ENCODE peak calls at places on chromosomes 3 and 15, in five cellular contexts. C, T, H, L and M are unnamed samples.

GRCh38 chr15:99057697-99058420 is 47.0 kb upstream of the SYNM start:
- DNase-seq in H (no peak), C (no peak), T (no peak), L (no peak), M (no peak)

GRCh38 chr15:64051093-64051402 is 4.8 kb upstream of the DAPK2 start:
- DNase-seq in C (no peak), H (no peak), T (no peak), L (no peak), M (no peak)

GRCh38 chr3:81352867-81353266 is 408.6 kb downstream of the GBE1 start:
- DNase-seq in C (no peak), T (no peak), H (no peak), L (no peak), M (no peak)

GRCh38 chr15:63288778-63289378 is 11.5 kb downstream of the APH1B start:
- DNase-seq in T (peak; percentile 82), L (peak; percentile 49), H (no peak), C (no peak), M (no peak)

GRCh38 chr3:64443553-64444331 is 218.5 kb upstream of the PRICKLE2 start:
- DNase-seq in H (no peak), L (no peak), T (no peak), C (peak; percentile 42), M (no peak)

GRCh38 chr15:52678036-52678467 is 1.1 kb downstream of the ATOSA start:
- DNase-seq in L (peak; percentile 40), T (peak; percentile 50), H (no peak), C (peak; percentile 72), M (peak; percentile 55)

GRCh38 chr3:104763007-104763406 is 603.7 kb upstream of the ALCAM start:
- DNase-seq in L (no peak), C (no peak), H (no peak), T (no peak), M (no peak)

GRCh38 chr3:40035177-40035576 is 225.8 kb downstream of the MYRIP start:
- DNase-seq in L (no peak), T (no peak), C (no peak), H (no peak), M (no peak)

GRCh38 chr15:62644874-62645755 is 397.4 kb upstream of the TPM1 start:
- DNase-seq in C (peak; percentile 32), T (no peak), H (no peak), L (no peak), M (no peak)